ENCODE peak calls at places on chromosomes 11 and 22, in four cellular contexts. F is CD8-positive, alpha-beta memory T cell; X is MCF 10A; L is cardiac fibroblast. H is an unnamed sample.

GRCh38 chr11:78332872-78333271 is 84.7 kb downstream of the GAB2 start:
- DNase-seq in F (no peak), X (no peak), L (no peak), H (no peak)

GRCh38 chr11:132134322-132134721 is 763.9 kb downstream of the NTM start:
- DNase-seq in F (no peak), X (peak), L (peak), H (no peak)

GRCh38 chr11:15768321-15768720 is 588.0 kb downstream of the SOX6 start:
- DNase-seq in F (no peak), X (no peak), L (no peak), H (no peak)

GRCh38 chr11:23425379-23425778 is 565.1 kb upstream of the CCDC179 start:
- DNase-seq in F (no peak), X (no peak), L (no peak), H (no peak)

GRCh38 chr22:28450109-28450508 is 229.5 kb downstream of the TTC28 start:
- DNase-seq in F (no peak), X (no peak), L (no peak), H (peak)

GRCh38 chr22:22103078-22103593 is 120.5 kb upstream of the TOP3B start:
- DNase-seq in F (no peak), X (peak), L (peak), H (peak)

GRCh38 chr11:19628018-19628417 is 84.6 kb upstream of the NAV2 start:
- DNase-seq in F (no peak), X (peak), L (peak), H (peak)

GRCh38 chr11:82831364-82831763 is 68.9 kb downstream of the PRCP start:
- DNase-seq in F (no peak), X (no peak), L (no peak), H (no peak)

GRCh38 chr22:41565403-41566054 is 4.7 kb downstream of the CSDC2 start:
- DNase-seq in F (no peak), X (peak), L (peak), H (peak)

GRCh38 chr11:64124147-64124546 is 41.8 kb downstream of the MACROD1 start:
- DNase-seq in F (no peak), X (peak), L (no peak), H (no peak)

GRCh38 chr11:122626266-122626665 is 29.3 kb upstream of the UBASH3B start:
- DNase-seq in F (no peak), X (no peak), L (no peak), H (no peak)

H was measured in iris pigment epithelial cell.